ENCODE peak calls at places on chromosomes 16 and 17, in ten cellular contexts. C, Q, E, G, B, M, W, L, H and R are unnamed samples.

GRCh38 chr17:52306314-52306713 is 147.8 kb upstream of the CA10 start:
- DNase-seq in H (no peak), W (no peak), C (no peak), G (no peak), Q (no peak), E (no peak), B (no peak), M (no peak), L (no peak), R (no peak)

GRCh38 chr16:49158029-49158642 is 123.5 kb downstream of the CBLN1 start:
- DNase-seq in C (no peak), B (peak), G (peak), M (no peak), Q (no peak), L (peak), E (no peak), H (peak), W (no peak), R (no peak)

GRCh38 chr16:72061564-72061963 is 1.5 kb upstream of the HPR start:
- DNase-seq in W (no peak), E (no peak), G (no peak), B (no peak), L (no peak), C (no peak), M (no peak), H (no peak), Q (no peak), R (no peak)

GRCh38 chr16:30561212-30561816 is 3.1 kb upstream of the ZNF764 start:
- DNase-seq in Q (no peak), M (no peak), B (no peak), G (peak), C (no peak), L (no peak), W (peak), H (peak), E (peak), R (no peak)

GRCh38 chr17:49585422-49586027 is 9.9 kb downstream of the NXPH3 start:
- DNase-seq in E (no peak), L (no peak), Q (no peak), C (peak), M (no peak), B (peak), G (peak), H (no peak), W (no peak), R (no peak)

GRCh38 chr17:54992797-54993639 is 24.5 kb downstream of the STXBP4 start:
- DNase-seq in Q (no peak), B (peak), C (peak), M (peak), E (peak), G (peak), W (no peak), L (peak), H (no peak), R (no peak)

GRCh38 chr16:59048876-59049275 is 314.8 kb upstream of the GOT2 start:
- DNase-seq in W (no peak), G (no peak), L (no peak), H (no peak), Q (no peak), C (no peak), M (no peak), E (peak), B (no peak), R (no peak)

GRCh38 chr16:23998771-23999170 is 163.0 kb downstream of the PRKCB start:
- DNase-seq in H (no peak), W (no peak), E (no peak), C (no peak), Q (no peak), M (no peak), L (no peak), B (no peak), G (no peak), R (no peak)

GRCh38 chr17:48056879-48057278 is 8.7 kb downstream of the NFE2L1 start:
- DNase-seq in L (no peak), M (no peak), E (no peak), Q (no peak), B (no peak), H (no peak), W (no peak), C (no peak), G (no peak), R (no peak)

GRCh38 chr17:2057130-2057713 is 2.3 kb downstream of the HIC1 start:
- DNase-seq in E (no peak), Q (no peak), M (no peak), L (no peak), B (no peak), C (no peak), G (peak), H (no peak), W (no peak), R (no peak)

GRCh38 chr16:8522757-8523156 is 67.6 kb downstream of the TMEM114 start:
- DNase-seq in G (no peak), H (no peak), W (no peak), C (no peak), M (no peak), Q (no peak), L (no peak), E (no peak), B (no peak), R (no peak)

GRCh38 chr16:48156790-48157209 is 1.0 kb upstream of the ABCC12 start:
- DNase-seq in W (peak), G (peak), L (peak), Q (peak), E (peak), M (peak), C (peak), H (peak), B (peak), R (no peak)

GRCh38 chr16:894841-895240 is 75.9 kb downstream of the LMF1 start:
- DNase-seq in Q (no peak), E (no peak), G (peak), B (peak), L (no peak), H (no peak), C (peak), W (no peak), M (no peak), R (no peak)

GRCh38 chr17:78365561-78366108 is 5.8 kb upstream of the SOCS3 start:
- DNase-seq in C (no peak), B (no peak), G (peak), Q (peak), W (no peak), H (no peak), L (no peak), M (no peak), E (no peak), R (no peak)

GRCh38 chr17:34465756-34466155 is 102.7 kb upstream of the CCL1 start:
- DNase-seq in C (no peak), G (no peak), H (no peak), M (no peak), W (no peak), B (no peak), Q (no peak), E (no peak), L (no peak), R (no peak)

GRCh38 chr17:82795615-82796014 is 43.8 kb downstream of the TBCD start:
- DNase-seq in G (no peak), Q (no peak), L (no peak), W (no peak), C (no peak), B (no peak), H (peak), M (no peak), E (no peak), R (no peak)

GRCh38 chr16:12021578-12022265 is 45.2 kb downstream of the SNX29 start:
- DNase-seq in E (no peak), W (no peak), B (no peak), Q (no peak), C (no peak), M (no peak), G (no peak), H (no peak), L (no peak), R (no peak)

GRCh38 chr16:3112881-3113574 is 642 bp downstream of the ZNF205 start:
- DNase-seq in B (peak), E (no peak), L (no peak), W (no peak), M (no peak), H (no peak), C (peak), Q (no peak), G (no peak), R (no peak)

GRCh38 chr17:64019486-64020067 is 856 bp downstream of the ICAM2 start:
- DNase-seq in B (no peak), Q (no peak), W (no peak), E (no peak), C (no peak), H (no peak), G (no peak), M (no peak), L (no peak), R (no peak)

GRCh38 chr16:21524068-21524751 is 75.2 kb upstream of the METTL9 start:
- DNase-seq in G (no peak), M (no peak), L (no peak), Q (no peak), E (no peak), B (no peak), W (no peak), H (no peak), C (no peak), R (no peak)

GRCh38 chr16:3458852-3459361 is 15.4 kb downstream of the NAA60 start:
- DNase-seq in L (no peak), Q (no peak), E (peak), M (no peak), H (peak), C (no peak), W (peak), B (no peak), G (no peak), R (no peak)

GRCh38 chr17:7477392-7478275 is 1.8 kb downstream of the ZBTB4 start:
- DNase-seq in M (no peak), H (peak), B (no peak), E (peak), C (peak), Q (peak), G (peak), L (no peak), W (peak), R (no peak)

GRCh38 chr17:48532261-48532660 is 1.4 kb upstream of the HOXB1 start:
- DNase-seq in W (no peak), C (no peak), E (no peak), H (no peak), G (no peak), Q (no peak), M (no peak), L (no peak), B (no peak), R (no peak)

GRCh38 chr17:4945176-4945943 is 3.0 kb downstream of the PFN1 start:
- DNase-seq in Q (peak), M (peak), H (peak), B (peak), G (peak), L (peak), E (peak), C (no peak), W (peak), R (no peak)

GRCh38 chr16:88071908-88072307 is 120.7 kb downstream of the BANP start:
- DNase-seq in C (no peak), H (no peak), G (no peak), Q (no peak), M (no peak), L (no peak), E (no peak), B (no peak), W (no peak), R (no peak)

GRCh38 chr16:71439531-71439930 is 2.3 kb downstream of the TLE7 start:
- DNase-seq in B (no peak), M (no peak), W (no peak), H (no peak), L (no peak), G (no peak), C (no peak), E (no peak), Q (no peak), R (no peak)

GRCh38 chr17:20948984-20949777 is 93.6 kb downstream of the USP22 start:
- DNase-seq in Q (no peak), C (no peak), H (no peak), E (no peak), G (no peak), L (no peak), M (no peak), W (no peak), B (no peak), R (no peak)

GRCh38 chr16:67703626-67704025 is 15.5 kb downstream of the GFOD2 start:
- DNase-seq in G (no peak), B (no peak), W (no peak), M (no peak), H (no peak), L (no peak), Q (no peak), C (no peak), E (no peak), R (no peak)

GRCh38 chr17:18039535-18040286 is 503 bp downstream of the GID4 start:
- DNase-seq in G (peak), L (no peak), E (peak), W (peak), H (peak), B (no peak), Q (peak), C (peak), M (no peak), R (no peak)

GRCh38 chr17:40431231-40431602 is 12.0 kb upstream of the IGFBP4 start:
- DNase-seq in M (no peak), E (no peak), W (no peak), G (no peak), C (no peak), B (no peak), Q (no peak), L (no peak), H (no peak), R (peak)

GRCh38 chr16:82056550-82056896 is 21.5 kb downstream of the HSD17B2 start:
- DNase-seq in Q (no peak), W (no peak), M (no peak), H (no peak), B (no peak), L (no peak), C (no peak), E (no peak), G (no peak), R (no peak)

GRCh38 chr17:28686296-28686695 is 24.3 kb downstream of the SUPT6H start:
- DNase-seq in Q (no peak), H (no peak), E (no peak), L (no peak), C (no peak), G (no peak), B (no peak), W (no peak), M (no peak), R (no peak)

GRCh38 chr17:77457572-77458201 is 316.9 kb downstream of the SEC14L1 start:
- DNase-seq in H (no peak), C (no peak), M (no peak), L (no peak), B (no peak), Q (no peak), W (no peak), E (no peak), G (no peak), R (no peak)

GRCh38 chr17:27536781-27537180 is 80.5 kb downstream of the KSR1 start:
- DNase-seq in W (no peak), C (no peak), L (no peak), H (no peak), E (no peak), M (no peak), B (no peak), Q (no peak), G (no peak), R (no peak)

GRCh38 chr16:20507280-20507679 is 56.0 kb downstream of the ACSM2A start:
- DNase-seq in Q (no peak), W (no peak), C (no peak), E (no peak), M (no peak), H (no peak), L (no peak), B (no peak), G (no peak), R (no peak)
- TF ChIP-seq POLR2AphosphoS5 in Q (no peak), W (no peak), C (no peak), E (no peak), M (no peak), H (no peak), L (no peak), B (no peak), G (no peak), R (no peak)

GRCh38 chr16:57576429-57576870 is 34.0 kb downstream of the ADGRG5 start:
- DNase-seq in E (peak), H (peak), Q (peak), W (peak), B (peak), C (peak), G (peak), M (peak), L (peak), R (peak)
- TF ChIP-seq POLR2AphosphoS5 in E (no peak), H (no peak), Q (no peak), W (no peak), B (no peak), C (no peak), G (no peak), M (no peak), L (no peak), R (no peak)

DNA sequence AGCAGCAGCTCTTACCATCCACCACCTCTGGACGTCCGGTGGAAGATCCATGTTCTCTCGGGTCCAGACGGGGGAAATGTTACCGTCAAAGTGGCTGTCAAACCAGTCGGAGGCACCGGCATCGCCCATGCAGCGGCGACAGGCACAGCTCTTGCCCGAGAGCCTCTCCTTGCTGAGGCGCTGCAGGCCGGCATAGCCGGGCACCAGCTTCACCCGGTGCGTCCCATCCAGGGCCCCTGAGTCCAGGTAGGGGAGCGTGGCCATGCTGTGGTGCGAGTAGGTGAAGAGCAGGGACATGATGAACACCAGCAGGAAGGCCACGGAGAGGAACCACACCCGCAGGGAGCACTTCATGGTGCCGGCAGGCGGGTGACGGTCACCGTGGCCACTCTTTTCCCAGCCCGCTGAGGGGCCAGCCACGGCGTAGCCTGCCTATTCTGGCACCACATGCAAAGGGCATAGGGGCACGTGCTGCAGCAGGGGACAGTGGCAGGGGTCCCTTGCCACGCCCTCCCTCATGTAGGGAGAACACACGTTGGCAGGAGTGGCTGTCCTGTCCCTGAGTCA is 40.6 kb downstream of the ST3GAL2 start:
- DNase-seq in Q (no peak), G (no peak), L (no peak), W (no peak), E (no peak), C (no peak), H (no peak), M (no peak), B (no peak), R (no peak)
- TF ChIP-seq POLR2AphosphoS5 in Q (no peak), G (no peak), L (no peak), W (no peak), E (no peak), C (no peak), H (no peak), M (no peak), B (peak), R (no peak)

GRCh38 chr16:66370786-66371684 is 4.5 kb downstream of the CDH5 start:
- DNase-seq in W (no peak), C (no peak), M (no peak), H (no peak), B (no peak), G (no peak), E (no peak), Q (no peak), L (no peak), R (no peak)
- TF ChIP-seq POLR2AphosphoS5 in W (no peak), C (no peak), M (no peak), H (no peak), B (no peak), G (no peak), E (peak), Q (no peak), L (no peak), R (no peak)

GRCh38 chr16:57083469-57083868 is 8.9 kb upstream of the CPNE2 start:
- DNase-seq in W (no peak), H (no peak), E (no peak), G (no peak), B (no peak), Q (no peak), C (no peak), M (no peak), L (no peak), R (no peak)

GRCh38 chr16:57084257-57084770 is 8.1 kb upstream of the CPNE2 start:
- DNase-seq in C (peak), Q (peak), E (peak), H (peak), L (peak), B (peak), G (peak), M (peak), W (peak), R (no peak)

GRCh38 chr16:57084996-57085395 is 7.4 kb upstream of the CPNE2 start:
- DNase-seq in H (no peak), B (no peak), Q (no peak), C (no peak), G (no peak), E (no peak), M (no peak), W (no peak), L (no peak), R (no peak)

GRCh38 chr16:57081744-57082143 is 10.6 kb upstream of the CPNE2 start:
- DNase-seq in M (no peak), L (no peak), E (no peak), G (no peak), C (no peak), H (no peak), Q (no peak), B (no peak), W (no peak), R (no peak)

DNA sequence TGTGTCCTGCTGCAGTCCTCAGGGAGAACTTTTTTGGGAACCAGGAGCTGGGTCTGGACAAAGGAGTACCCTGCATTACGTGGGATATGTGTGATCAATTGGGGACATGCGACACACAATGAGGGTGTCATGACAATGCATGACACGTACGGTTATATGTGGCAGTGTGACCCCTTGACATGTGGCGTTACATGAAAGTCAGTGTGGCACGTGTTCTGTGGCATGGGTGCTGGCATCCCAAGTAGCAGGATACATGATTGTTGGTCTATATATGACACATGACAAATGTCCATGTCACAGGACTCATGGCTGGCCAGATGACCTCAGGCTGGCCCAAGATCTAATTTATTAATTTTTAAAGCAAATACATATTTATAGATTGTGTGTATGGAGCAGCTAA is 9.7 kb upstream of the CPNE2 start:
- DNase-seq in H (no peak), B (no peak), E (no peak), C (no peak), Q (no peak), M (no peak), L (no peak), W (no peak), G (no peak), R (no peak)
- TF ChIP-seq POLR2AphosphoS5 in H (no peak), B (no peak), E (no peak), C (no peak), Q (no peak), M (no peak), L (no peak), W (no peak), G (no peak), R (no peak)

DNA sequence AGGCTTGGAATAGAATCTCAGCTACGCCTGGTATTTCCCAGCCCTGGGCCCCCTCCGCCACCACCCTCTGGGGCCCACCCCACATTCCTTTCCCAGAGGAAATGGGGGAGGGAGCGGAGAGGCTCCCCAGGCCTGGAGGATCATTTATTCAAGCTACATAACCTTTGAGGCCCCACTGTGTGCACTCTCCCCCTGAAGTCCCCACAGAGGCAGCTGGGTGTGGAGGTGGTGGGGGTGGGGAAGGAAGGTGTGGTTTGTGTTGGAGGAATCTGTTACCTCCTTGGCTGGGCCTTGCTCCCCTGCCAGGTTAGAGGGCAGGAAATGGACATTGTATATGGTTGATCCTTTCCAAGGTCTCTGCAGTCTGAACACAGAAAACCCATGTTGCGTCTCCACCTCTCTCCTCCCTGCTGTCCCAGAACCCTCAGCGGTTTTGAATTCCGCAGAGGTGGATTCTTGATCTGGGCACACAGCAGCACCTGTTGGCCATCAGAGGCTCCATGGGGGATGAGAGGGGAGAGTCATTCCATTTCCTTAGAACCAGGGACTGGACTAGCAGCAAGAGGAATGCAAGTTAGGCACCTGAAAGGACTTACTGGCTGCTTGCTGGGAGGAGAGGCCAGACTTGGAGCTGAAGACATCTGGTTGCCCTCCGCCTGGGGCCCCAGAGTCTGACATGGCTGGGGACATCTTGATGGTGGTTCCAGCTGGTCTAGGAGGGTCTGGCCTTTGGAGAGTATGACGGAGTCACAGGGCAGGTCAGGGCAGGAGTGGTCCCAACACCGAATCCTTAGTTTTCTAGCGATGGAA is 23.0 kb downstream of the ARHGAP23 start:
- DNase-seq in L (no peak), H (no peak), B (no peak), M (no peak), E (peak), G (peak), C (no peak), Q (peak), W (no peak), R (no peak)
- TF ChIP-seq POLR2AphosphoS5 in L (no peak), H (no peak), B (no peak), M (peak), E (peak), G (peak), C (no peak), Q (peak), W (no peak), R (peak)